ENCODE peak calls at places on chromosomes 1 and 21, in eight cellular contexts. F, V, B, E, R, G, L and D are unnamed samples.

GRCh38 chr1:155776414-155776813 is 80.6 kb downstream of the GON4L start:
- DNase-seq in F (no peak), V (peak), B (no peak), E (no peak), R (no peak), G (no peak), L (no peak), D (no peak)

GRCh38 chr1:232988572-232989040 is 38.2 kb downstream of the NTPCR start:
- DNase-seq in F (no peak), V (no peak), B (no peak), E (no peak), R (no peak), G (no peak), L (peak), D (no peak)

GRCh38 chr1:58412071-58412580 is 134.4 kb downstream of the OMA1 start:
- DNase-seq in F (no peak), V (no peak), B (no peak), E (no peak), R (no peak), G (no peak), L (no peak), D (no peak)

GRCh38 chr1:12407050-12407961 is 177.5 kb downstream of the VPS13D start:
- DNase-seq in F (peak), V (peak), B (no peak), E (no peak), R (no peak), G (no peak), L (peak), D (no peak)

GRCh38 chr1:5667513-5668325 is 324.5 kb downstream of the NPHP4 start:
- DNase-seq in F (no peak), V (no peak), B (no peak), E (no peak), R (no peak), G (no peak), L (peak), D (peak)

GRCh38 chr1:167077128-167077867 is 12.9 kb downstream of the GPA33 start:
- DNase-seq in F (no peak), V (no peak), B (no peak), E (no peak), R (no peak), G (no peak), L (no peak), D (no peak)

GRCh38 chr1:32714277-32714676 is 11.7 kb upstream of the SYNC start:
- DNase-seq in F (no peak), V (peak), B (peak), E (no peak), R (no peak), G (no peak), L (no peak), D (no peak)

GRCh38 chr1:63645301-63645700 is 52.1 kb downstream of the PGM1 start:
- DNase-seq in F (no peak), V (no peak), B (no peak), E (no peak), R (no peak), G (no peak), L (no peak), D (no peak)

GRCh38 chr1:165647517-165647916 is 16.5 kb downstream of the MGST3 start:
- DNase-seq in F (no peak), V (no peak), B (no peak), E (no peak), R (no peak), G (no peak), L (no peak), D (no peak)

GRCh38 chr1:40318970-40319621 is 2.0 kb upstream of the COL9A2 start:
- DNase-seq in F (no peak), V (no peak), B (no peak), E (no peak), R (no peak), G (no peak), L (no peak), D (no peak)

GRCh38 chr1:84365225-84366221 is 32.8 kb upstream of the DNASE2B start:
- DNase-seq in F (peak), V (peak), B (no peak), E (no peak), R (no peak), G (no peak), L (no peak), D (no peak)

GRCh38 chr1:205348559-205349477 is 7.9 kb downstream of the KLHDC8A start:
- DNase-seq in F (no peak), V (no peak), B (no peak), E (no peak), R (no peak), G (no peak), L (no peak), D (no peak)

GRCh38 chr1:198829948-198830347 is 191.1 kb downstream of the PTPRC start:
- DNase-seq in F (no peak), V (peak), B (no peak), E (no peak), R (no peak), G (no peak), L (no peak), D (no peak)

GRCh38 chr1:90721210-90722194 is 4.4 kb upstream of the BARHL2 start:
- DNase-seq in F (no peak), V (peak), B (peak), E (no peak), R (no peak), G (peak), L (peak), D (no peak)

GRCh38 chr21:17526771-17527170 is 13.9 kb downstream of the CXADR start:
- DNase-seq in F (no peak), V (no peak), B (no peak), E (no peak), R (no peak), G (no peak), L (no peak), D (no peak)

GRCh38 chr1:7576946-7577657 is 194.0 kb upstream of the VAMP3 start:
- DNase-seq in F (no peak), V (peak), B (no peak), E (no peak), R (no peak), G (no peak), L (no peak), D (no peak)

GRCh38 chr1:247096958-247097357 is 7.2 kb downstream of the ZNF669 start:
- DNase-seq in F (no peak), V (no peak), B (no peak), E (no peak), R (no peak), G (no peak), L (no peak), D (no peak)

GRCh38 chr1:210132582-210132981 is 100.0 kb upstream of the SERTAD4 start:
- DNase-seq in F (no peak), V (peak), B (no peak), E (no peak), R (no peak), G (no peak), L (no peak), D (no peak)

GRCh38 chr21:28516996-28517592 is 475.6 kb downstream of the LTN1 start:
- DNase-seq in F (peak), V (peak), B (peak), E (peak), R (peak), G (peak), L (peak), D (peak)

GRCh38 chr1:159991513-159991912 is 37.5 kb upstream of the SLAMF9 start:
- DNase-seq in F (peak), V (peak), B (peak), E (no peak), R (no peak), G (peak), L (no peak), D (no peak)

GRCh38 chr1:234737915-234738314 is 127.9 kb upstream of the IRF2BP2 start:
- DNase-seq in F (no peak), V (no peak), B (no peak), E (no peak), R (no peak), G (peak), L (peak), D (no peak)

GRCh38 chr1:16396591-16396990 is 29.5 kb downstream of the SZRD1 start:
- DNase-seq in F (no peak), V (no peak), B (no peak), E (no peak), R (no peak), G (no peak), L (no peak), D (no peak)

GRCh38 chr1:10965621-10966226 is 46.7 kb upstream of the TARDBP start:
- DNase-seq in F (peak), V (no peak), B (peak), E (peak), R (peak), G (no peak), L (no peak), D (no peak)

GRCh38 chr1:231460614-231461013 is 38.5 kb upstream of the EGLN1 start:
- DNase-seq in F (peak), V (no peak), B (no peak), E (no peak), R (no peak), G (no peak), L (no peak), D (no peak)

GRCh38 chr21:29638761-29639327 is 301.0 kb downstream of the GRIK1 start:
- DNase-seq in F (no peak), V (no peak), B (no peak), E (no peak), R (no peak), G (no peak), L (no peak), D (no peak)

GRCh38 chr1:228082975-228083870 is 715 bp downstream of the ARF1 start:
- DNase-seq in F (peak), V (no peak), B (peak), E (peak), R (peak), G (no peak), L (peak), D (peak)

GRCh38 chr1:39407889-39408640 is 83.4 kb upstream of the BMP8A start:
- DNase-seq in F (no peak), V (no peak), B (no peak), E (no peak), R (no peak), G (no peak), L (no peak), D (no peak)

GRCh38 chr1:234701737-234702341 is 91.9 kb upstream of the IRF2BP2 start:
- DNase-seq in F (no peak), V (no peak), B (no peak), E (no peak), R (no peak), G (no peak), L (no peak), D (no peak)

DNA sequence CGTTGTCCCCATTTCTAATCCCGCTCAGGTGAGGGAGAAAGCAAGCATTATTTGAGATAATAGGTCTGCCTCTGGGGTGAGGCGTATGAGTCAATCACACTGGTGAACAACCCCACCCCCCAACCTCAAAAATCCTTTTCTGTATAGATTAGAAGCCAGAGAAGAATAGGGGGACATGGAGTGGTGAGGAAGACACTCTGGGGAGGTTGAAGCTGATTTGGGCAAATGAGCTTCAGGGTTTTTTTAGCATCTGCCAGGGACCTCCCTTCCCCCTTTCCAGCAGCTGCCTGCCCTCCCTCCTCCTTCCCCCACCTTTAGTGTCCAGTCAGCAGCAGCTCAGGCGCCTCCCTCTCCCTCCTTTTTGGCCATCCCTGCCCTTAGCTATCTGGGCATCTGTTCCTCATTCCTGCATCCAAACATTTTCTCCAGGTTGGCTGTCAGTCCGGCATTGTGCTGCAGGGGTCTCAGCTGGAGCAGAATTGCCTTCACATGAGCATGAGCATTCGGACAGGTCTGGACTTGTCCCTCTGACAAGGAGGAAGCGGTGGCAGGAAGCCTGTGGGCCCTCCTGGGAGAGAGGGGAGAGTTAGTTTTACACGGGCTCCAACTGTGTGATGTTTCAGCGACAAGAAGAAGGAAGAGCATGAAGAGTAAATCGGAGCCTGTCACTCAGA is 30.8 kb upstream of the PTGFRN start:
- DNase-seq in F (peak), V (no peak), B (no peak), E (no peak), R (no peak), G (peak), L (peak), D (no peak)
- TF ChIP-seq EP300 in F (no peak), V (no peak), B (no peak), E (no peak), R (no peak), G (no peak), L (no peak), D (no peak)

GRCh38 chr21:16088121-16088520 is 358.3 kb downstream of the USP25 start:
- DNase-seq in F (no peak), V (no peak), B (no peak), E (no peak), R (no peak), G (no peak), L (no peak), D (no peak)
- H3K27ac ChIP-seq in F (no peak), V (no peak), B (no peak), E (no peak), R (peak), G (no peak), L (no peak), D (no peak)

GRCh38 chr1:179588425-179589024 is 3.1 kb upstream of the TDRD5 start:
- DNase-seq in F (no peak), V (no peak), B (no peak), E (no peak), R (no peak), G (no peak), L (no peak), D (no peak)

GRCh38 chr1:179583869-179584268 is 7.8 kb upstream of the TDRD5 start:
- DNase-seq in F (no peak), V (no peak), B (no peak), E (no peak), R (no peak), G (no peak), L (no peak), D (no peak)

GRCh38 chr1:179589524-179589923 is 2.1 kb upstream of the TDRD5 start:
- DNase-seq in F (no peak), V (no peak), B (no peak), E (no peak), R (no peak), G (no peak), L (no peak), D (no peak)

GRCh38 chr1:179587336-179587735 is 4.3 kb upstream of the TDRD5 start:
- DNase-seq in F (no peak), V (no peak), B (no peak), E (no peak), R (no peak), G (no peak), L (no peak), D (no peak)

GRCh38 chr1:179586107-179586823 is 5.4 kb upstream of the TDRD5 start:
- DNase-seq in F (peak), V (peak), B (peak), E (peak), R (no peak), G (peak), L (peak), D (no peak)
- TF ChIP-seq EP300 in F (no peak), V (no peak), B (no peak), E (no peak), R (no peak), G (no peak), L (no peak), D (no peak)

DNA sequence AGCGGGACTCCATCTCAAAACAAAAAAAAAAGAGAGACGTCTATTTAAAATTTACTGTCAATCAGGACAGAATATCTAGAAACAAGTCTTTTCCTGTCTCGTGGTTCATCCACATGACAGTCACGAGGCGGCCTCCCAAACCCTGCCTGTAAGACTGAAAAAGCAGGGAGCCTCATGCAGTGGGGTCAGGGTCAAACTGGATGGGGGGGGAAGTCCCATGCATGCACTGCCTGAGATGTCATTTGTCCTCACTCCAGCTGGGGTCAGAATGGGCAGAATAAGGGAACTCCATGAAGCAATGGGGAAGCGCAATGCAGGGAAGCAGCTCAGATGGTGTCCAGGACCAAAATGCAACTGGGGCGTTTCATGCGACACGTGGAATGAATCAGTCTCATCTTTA is 85.5 kb downstream of the PIK3CD start:
- DNase-seq in F (peak), V (no peak), B (no peak), E (no peak), R (no peak), G (no peak), L (no peak), D (no peak)
- H3K27ac ChIP-seq in F (no peak), V (no peak), B (no peak), E (no peak), R (no peak), G (no peak), L (no peak), D (no peak)

GRCh38 chr1:37318490-37318889 is 155.9 kb upstream of the ZC3H12A start:
- DNase-seq in F (no peak), V (no peak), B (no peak), E (no peak), R (no peak), G (no peak), L (no peak), D (no peak)

GRCh38 chr1:37319284-37319683 is 155.1 kb upstream of the ZC3H12A start:
- DNase-seq in F (no peak), V (no peak), B (no peak), E (no peak), R (no peak), G (no peak), L (no peak), D (no peak)

GRCh38 chr1:37317870-37318431 is 156.4 kb upstream of the ZC3H12A start:
- DNase-seq in F (no peak), V (no peak), B (no peak), E (no peak), R (no peak), G (no peak), L (peak), D (no peak)

GRCh38 chr1:37315236-37315870 is 159.0 kb upstream of the ZC3H12A start:
- DNase-seq in F (no peak), V (no peak), B (no peak), E (no peak), R (no peak), G (no peak), L (no peak), D (no peak)
- TF ChIP-seq EP300 in F (no peak), V (no peak), B (no peak), E (no peak), R (no peak), G (no peak), L (no peak), D (no peak)